ENCODE peak calls at places on chromosomes 2 and 18, in five cellular contexts. U is endothelial cell of umbilical vein, D is K562, E is kidney, S is cardiac muscle cell. Z is an unnamed sample.

GRCh38 chr2:207632575-207633492 is 7.6 kb upstream of the METTL21A start:
- DNase-seq in U (no peak), D (peak; percentile 44), E (no peak), S (no peak), Z (no peak)

GRCh38 chr18:44541781-44542180 is 138.9 kb upstream of the SETBP1 start:
- DNase-seq in U (no peak), D (no peak), E (no peak), S (no peak), Z (no peak)

GRCh38 chr2:23523651-23524260 is 138.8 kb downstream of the KLHL29 start:
- DNase-seq in U (no peak), D (no peak), E (no peak), S (no peak), Z (peak; percentile 72)

GRCh38 chr2:216698895-216699294 is 3.5 kb upstream of the IGFBP5 start:
- DNase-seq in U (peak; percentile 59), D (peak; percentile 50), E (no peak), S (peak; percentile 81), Z (peak; percentile 80)

GRCh38 chr2:163248321-163249090 is 409.9 kb upstream of the KCNH7 start:
- DNase-seq in U (no peak), D (no peak), E (no peak), S (no peak), Z (no peak)

GRCh38 chr18:57231846-57232245 is 85.0 kb downstream of the BOD1L2 start:
- DNase-seq in U (no peak), D (no peak), E (no peak), S (no peak), Z (no peak)

GRCh38 chr2:121502246-121502645 is 28.4 kb upstream of the RNU4ATAC start:
- DNase-seq in U (no peak), D (no peak), E (no peak), S (no peak), Z (no peak)

GRCh38 chr2:235670974-235671787 is 177.3 kb downstream of the AGAP1 start:
- DNase-seq in U (no peak), D (no peak), E (no peak), S (no peak), Z (no peak)

GRCh38 chr2:239046822-239047221 is 198.9 kb downstream of the TWIST2 start:
- DNase-seq in U (no peak), D (no peak), E (no peak), S (no peak), Z (no peak)

GRCh38 chr2:225893151-225893550 is 493.6 kb downstream of the NYAP2 start:
- DNase-seq in U (no peak), D (no peak), E (no peak), S (no peak), Z (peak; percentile 10)

GRCh38 chr2:236828002-236828401 is 257.7 kb upstream of the COPS8 start:
- DNase-seq in U (peak; percentile 92), D (no peak), E (no peak), S (no peak), Z (no peak)

GRCh38 chr2:237636578-237636977 is 9.2 kb downstream of the LRRFIP1 start:
- DNase-seq in U (no peak), D (no peak), E (no peak), S (no peak), Z (no peak)

GRCh38 chr2:85259101-85259590 is 68.6 kb downstream of the TGOLN2 start:
- DNase-seq in U (no peak), D (no peak), E (no peak), S (no peak), Z (peak; percentile 66)

GRCh38 chr2:172672999-172673726 is 62.5 kb upstream of the RAPGEF4 start:
- DNase-seq in U (peak; percentile 50), D (no peak), E (no peak), S (no peak), Z (peak; percentile 78)

GRCh38 chr2:171688129-171688465 is 828 bp downstream of the DYNC1I2 start:
- DNase-seq in U (no peak), D (no peak), E (no peak), S (peak; percentile 27), Z (no peak)

GRCh38 chr2:152425765-152426710 is 91.1 kb downstream of the FMNL2 start:
- DNase-seq in U (no peak), D (no peak), E (no peak), S (no peak), Z (no peak)

GRCh38 chr18:58541789-58542425 is 87.0 kb downstream of the ALPK2 start:
- DNase-seq in U (peak; percentile 13), D (no peak), E (no peak), S (no peak), Z (peak; percentile 30)

GRCh38 chr2:70826696-70827330 is 6.4 kb upstream of the CLEC4F start:
- DNase-seq in U (no peak), D (no peak), E (no peak), S (no peak), Z (peak; percentile 15)

GRCh38 chr2:120510751-120511395 is 164.9 kb downstream of the INHBB start:
- DNase-seq in U (no peak), D (no peak), E (peak; percentile 50), S (no peak), Z (no peak)

GRCh38 chr2:29042581-29043075 is 31.7 kb downstream of the PCARE start:
- DNase-seq in U (peak; percentile 14), D (peak; percentile 43), E (no peak), S (no peak), Z (peak; percentile 88)

GRCh38 chr2:202038471-202039277 is 5.0 kb downstream of the FZD7 start:
- DNase-seq in U (no peak), D (peak; percentile 66), E (no peak), S (peak; percentile 70), Z (no peak)

GRCh38 chr18:47908523-47909039 is 21.9 kb downstream of the SMAD2 start:
- DNase-seq in U (no peak), D (no peak), E (no peak), S (no peak), Z (no peak)

GRCh38 chr2:151827564-151828142 is 568 bp downstream of the ARL5A start:
- DNase-seq in U (peak; percentile 56), D (peak; percentile 57), E (peak; percentile 66), S (peak; percentile 40), Z (peak; percentile 32)

DNA sequence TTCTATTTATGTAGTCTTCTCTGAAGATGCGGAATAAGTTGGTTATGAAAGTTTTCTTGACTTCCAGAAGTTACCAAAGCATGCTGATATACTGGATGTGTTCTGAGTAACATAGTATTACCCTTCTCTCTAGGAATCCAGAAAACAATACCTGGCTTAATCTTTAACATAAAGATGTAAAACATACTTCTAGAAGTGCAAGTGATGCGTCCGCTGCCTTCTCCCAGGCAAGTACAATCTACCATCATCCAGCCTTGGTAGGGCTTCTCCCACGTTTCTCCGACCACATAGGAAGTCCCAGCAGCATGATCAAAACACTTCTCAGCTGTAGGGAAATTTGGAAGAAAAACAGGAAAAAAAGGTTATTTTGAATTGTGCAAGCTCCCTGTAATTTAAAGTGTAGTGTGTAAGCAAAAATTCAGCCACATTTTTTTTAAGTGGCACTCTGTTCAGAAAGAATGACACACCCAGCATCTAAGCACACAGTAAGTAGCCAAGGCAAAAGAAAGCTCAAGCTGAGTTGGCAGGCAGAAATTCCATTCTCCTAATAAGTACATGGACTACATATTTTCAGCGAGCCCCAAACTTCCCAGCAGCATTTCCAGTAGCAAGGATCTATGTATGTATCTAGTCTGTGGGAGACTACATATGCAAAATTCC is 5.2 kb downstream of the FN1 start:
- DNase-seq in U (peak; percentile 51), D (no peak), E (no peak), S (peak; percentile 33), Z (no peak)
- H3K36me3 ChIP-seq in U (peaks cover 26% of the 10 kb centered on the region), D (no peaks in the 10 kb centered on the region), E (no peaks in the 10 kb centered on the region), S (peaks cover 26% of the 10 kb centered on the region), Z (peaks cover 41% of the 10 kb centered on the region)

GRCh38 chr18:24632158-24632988 is 171.9 kb downstream of the HRH4 start:
- DNase-seq in U (no peak), D (no peak), E (no peak), S (no peak), Z (peak; percentile 63)
- H3K36me3 ChIP-seq in U (no peaks in the 10 kb centered on the region), D (no peaks in the 10 kb centered on the region), E (no peaks in the 10 kb centered on the region), S (no peaks in the 10 kb centered on the region), Z (no peaks in the 10 kb centered on the region)

GRCh38 chr2:131050896-131051295 is 42.4 kb downstream of the FAM168B start:
- DNase-seq in U (no peak), D (no peak), E (peak; percentile 24), S (no peak), Z (no peak)
- H3K36me3 ChIP-seq in U (peaks cover 58% of the 10 kb centered on the region), D (peaks cover 89% of the 10 kb centered on the region), E (peaks cover 31% of the 10 kb centered on the region), S (peaks cover 69% of the 10 kb centered on the region), Z (peaks cover 74% of the 10 kb centered on the region)

GRCh38 chr18:62574776-62575175 is 52.0 kb downstream of the ZCCHC2 start:
- DNase-seq in U (no peak), D (no peak), E (no peak), S (no peak), Z (no peak)
- H3K36me3 ChIP-seq in U (peaks cover 19% of the 10 kb centered on the region), D (peaks cover 53% of the 10 kb centered on the region), E (peaks cover 33% of the 10 kb centered on the region), S (peaks cover 34% of the 10 kb centered on the region), Z (no peaks in the 10 kb centered on the region)